ENCODE peak calls at places on chromosomes 2 and 18, in seven cellular contexts. C is upper lobe of left lung, G is GM23338, Q is GM12878, L is lower lobe of right lung, N is heart left ventricle, M is A549. E is an unnamed sample.

GRCh38 chr2:58039170-58039611 is 7.4 kb upstream of the VRK2 start:
- ATAC-seq in C (peak), G (no peak), Q (peak), L (no peak), N (peak), M (no peak), E (no peak)

GRCh38 chr18:10444314-10445006 is 10.0 kb upstream of the APCDD1 start:
- ATAC-seq in C (no peak), G (no peak), Q (no peak), L (no peak), N (no peak), M (no peak), E (no peak)

GRCh38 chr18:75408554-75409506 is 18.7 kb downstream of the SMIM21 start:
- ATAC-seq in C (peak), G (no peak), Q (no peak), L (no peak), N (peak), M (peak), E (no peak)

GRCh38 chr18:58216071-58216471 is 172.0 kb downstream of the NEDD4L start:
- ATAC-seq in C (no peak), G (peak), Q (peak), L (peak), N (peak), M (peak), E (no peak)

GRCh38 chr18:31410716-31411483 is 34.3 kb downstream of the DSG4 start:
- ATAC-seq in C (no peak), G (peak), Q (no peak), L (no peak), N (no peak), M (no peak), E (no peak)

GRCh38 chr2:239605976-239606375 is 205.2 kb upstream of the HDAC4 start:
- ATAC-seq in C (peak), G (no peak), Q (no peak), L (no peak), N (no peak), M (no peak), E (no peak)

GRCh38 chr2:71710805-71711469 is 257.6 kb downstream of the DYSF start:
- ATAC-seq in C (peak), G (no peak), Q (no peak), L (no peak), N (no peak), M (no peak), E (peak)

GRCh38 chr18:22182884-22183610 is 13.7 kb downstream of the GATA6 start:
- ATAC-seq in C (no peak), G (no peak), Q (no peak), L (no peak), N (no peak), M (no peak), E (no peak)

GRCh38 chr2:10393648-10393982 is 54.5 kb downstream of the ODC1 start:
- ATAC-seq in C (no peak), G (peak), Q (no peak), L (no peak), N (no peak), M (no peak), E (no peak)

GRCh38 chr2:219142329-219142728 is 18.3 kb downstream of the NHEJ1 start:
- ATAC-seq in C (no peak), G (no peak), Q (no peak), L (peak), N (no peak), M (peak), E (no peak)

GRCh38 chr18:13158428-13158827 is 60.1 kb upstream of the LDLRAD4 start:
- ATAC-seq in C (no peak), G (no peak), Q (no peak), L (no peak), N (no peak), M (no peak), E (no peak)

GRCh38 chr2:230893338-230893737 is 28.6 kb downstream of the ITM2C start:
- ATAC-seq in C (no peak), G (peak), Q (peak), L (no peak), N (no peak), M (no peak), E (no peak)

GRCh38 chr18:44526705-44527415 is 153.8 kb upstream of the SETBP1 start:
- ATAC-seq in C (no peak), G (no peak), Q (peak), L (no peak), N (no peak), M (no peak), E (no peak)

GRCh38 chr2:46977899-46978298 is 62.3 kb upstream of the MCFD2 start:
- ATAC-seq in C (peak), G (no peak), Q (peak), L (peak), N (peak), M (no peak), E (peak)

GRCh38 chr2:102050854-102051391 is 59.2 kb downstream of the IL1R2 start:
- ATAC-seq in C (peak), G (no peak), Q (peak), L (peak), N (peak), M (no peak), E (peak)

DNA sequence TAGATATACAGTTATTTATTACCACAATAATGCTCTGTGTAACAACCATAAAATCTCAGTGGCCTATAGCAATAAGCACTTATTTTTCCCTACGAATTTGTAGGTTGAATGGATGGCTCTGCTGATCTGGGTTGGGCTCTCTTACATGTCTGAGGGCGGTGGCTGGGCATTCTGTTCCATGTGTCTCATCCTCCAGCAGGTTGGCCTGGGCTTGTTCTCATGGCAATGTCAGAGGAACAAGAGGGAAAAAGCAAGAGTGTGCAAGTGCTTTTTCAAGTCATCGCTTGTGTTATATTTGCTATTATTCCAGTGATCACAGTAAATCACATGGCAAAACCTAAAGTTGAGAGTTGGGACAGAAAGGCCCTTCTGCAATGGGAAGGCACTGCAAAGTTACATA is 30.4 kb upstream of the MYO3B start:
- ATAC-seq in C (no peak), G (no peak), Q (no peak), L (no peak), N (no peak), M (no peak), E (no peak)
- H3K27ac ChIP-seq in C (no peak), G (no peak), Q (no peak), L (no peak), N (no peak), M (no peak), E (no peak)

DNA sequence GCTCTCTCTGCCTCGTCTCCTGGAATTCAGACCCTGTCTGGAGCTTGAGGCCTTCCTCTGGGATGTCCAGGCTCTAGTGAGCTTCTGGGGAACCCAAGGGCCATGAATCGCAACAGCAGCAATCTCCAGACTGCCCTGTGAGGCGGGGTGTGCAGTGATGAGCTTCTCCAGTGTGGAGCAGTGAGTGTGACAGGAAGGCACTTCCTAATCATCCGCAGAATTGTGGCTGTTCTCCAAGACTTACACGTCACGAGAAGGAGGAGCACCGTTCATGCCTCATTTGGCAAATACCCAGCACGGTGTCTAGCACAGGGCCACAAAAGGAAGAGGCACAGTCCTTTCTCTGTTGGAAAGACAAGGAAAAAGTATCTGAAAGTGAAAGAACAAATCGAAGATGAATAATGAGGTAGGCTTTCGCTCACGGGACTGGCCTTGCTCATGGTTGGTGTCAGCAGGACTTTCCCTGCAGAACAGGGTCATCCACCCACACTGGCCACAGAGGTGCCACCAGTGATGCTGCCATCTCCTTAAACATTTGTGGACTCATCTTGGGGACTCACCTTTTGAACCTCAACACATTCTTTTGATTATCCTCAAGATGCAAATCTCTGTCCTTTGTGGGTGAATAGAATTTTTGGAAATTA is 125.1 kb upstream of the HAAO start:
- ATAC-seq in C (peak), G (no peak), Q (peak), L (peak), N (peak), M (no peak), E (peak)
- H3K27ac ChIP-seq in C (peak), G (no peak), Q (no peak), L (peak), N (peak), M (no peak), E (peak)

GRCh38 chr18:47407736-47408135 is 156.3 kb upstream of the SKOR2 start:
- ATAC-seq in C (no peak), G (no peak), Q (no peak), L (no peak), N (no peak), M (no peak), E (no peak)

GRCh38 chr18:47409519-47409918 is 158.1 kb upstream of the SKOR2 start:
- ATAC-seq in C (no peak), G (no peak), Q (no peak), L (no peak), N (no peak), M (no peak), E (no peak)

GRCh38 chr18:47403949-47404348 is 152.5 kb upstream of the SKOR2 start:
- ATAC-seq in C (no peak), G (no peak), Q (no peak), L (no peak), N (no peak), M (no peak), E (no peak)

GRCh38 chr18:47410139-47410538 is 158.7 kb upstream of the SKOR2 start:
- ATAC-seq in C (no peak), G (no peak), Q (no peak), L (no peak), N (no peak), M (no peak), E (no peak)

GRCh38 chr18:47404845-47405244 is 153.4 kb upstream of the SKOR2 start:
- ATAC-seq in C (no peak), G (peak), Q (no peak), L (no peak), N (no peak), M (no peak), E (no peak)
- H3K27ac ChIP-seq in C (no peak), G (no peak), Q (no peak), L (no peak), N (no peak), M (no peak), E (no peak)

DNA sequence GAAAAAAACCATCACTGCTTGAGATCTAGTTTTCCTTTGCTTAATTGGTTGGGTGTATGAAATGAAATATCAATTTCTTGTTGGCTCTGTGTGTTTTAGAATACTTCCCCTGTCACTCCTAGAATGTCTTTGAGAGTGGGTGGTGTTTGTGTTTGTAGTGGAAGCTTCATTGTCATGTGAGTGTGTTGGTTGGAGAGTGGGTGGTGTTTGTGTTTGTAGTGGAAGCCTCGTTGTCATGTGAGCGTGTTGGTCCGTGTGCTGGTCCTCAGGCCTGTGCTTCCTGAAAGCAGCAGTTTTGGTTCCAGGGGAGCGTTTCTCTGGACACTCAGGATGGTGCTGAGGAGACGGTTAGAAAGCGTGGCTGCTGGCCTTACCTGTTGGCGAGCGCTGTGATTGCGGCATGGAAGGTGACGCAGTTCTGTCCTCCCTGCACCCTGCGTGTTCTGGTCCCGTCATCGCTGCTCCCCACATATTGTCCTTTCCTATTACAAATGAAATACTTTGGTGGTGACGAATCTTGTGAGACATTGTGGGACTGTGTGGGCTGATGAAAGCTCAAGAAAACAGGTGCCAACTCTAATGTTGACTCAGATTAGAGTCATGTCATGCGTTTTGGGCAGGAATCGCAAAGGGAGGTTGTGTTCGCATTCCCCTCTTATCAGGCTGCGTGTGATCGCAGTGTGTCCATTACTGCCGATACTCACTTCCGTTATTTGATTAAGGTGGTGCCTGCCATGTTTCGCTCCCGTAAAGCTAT is 12.5 kb downstream of the ASB1 start:
- ATAC-seq in C (peak), G (no peak), Q (no peak), L (peak), N (peak), M (peak), E (peak)
- H3K27ac ChIP-seq in C (no peak), G (no peak), Q (no peak), L (peak), N (peak), M (peak), E (no peak)

DNA sequence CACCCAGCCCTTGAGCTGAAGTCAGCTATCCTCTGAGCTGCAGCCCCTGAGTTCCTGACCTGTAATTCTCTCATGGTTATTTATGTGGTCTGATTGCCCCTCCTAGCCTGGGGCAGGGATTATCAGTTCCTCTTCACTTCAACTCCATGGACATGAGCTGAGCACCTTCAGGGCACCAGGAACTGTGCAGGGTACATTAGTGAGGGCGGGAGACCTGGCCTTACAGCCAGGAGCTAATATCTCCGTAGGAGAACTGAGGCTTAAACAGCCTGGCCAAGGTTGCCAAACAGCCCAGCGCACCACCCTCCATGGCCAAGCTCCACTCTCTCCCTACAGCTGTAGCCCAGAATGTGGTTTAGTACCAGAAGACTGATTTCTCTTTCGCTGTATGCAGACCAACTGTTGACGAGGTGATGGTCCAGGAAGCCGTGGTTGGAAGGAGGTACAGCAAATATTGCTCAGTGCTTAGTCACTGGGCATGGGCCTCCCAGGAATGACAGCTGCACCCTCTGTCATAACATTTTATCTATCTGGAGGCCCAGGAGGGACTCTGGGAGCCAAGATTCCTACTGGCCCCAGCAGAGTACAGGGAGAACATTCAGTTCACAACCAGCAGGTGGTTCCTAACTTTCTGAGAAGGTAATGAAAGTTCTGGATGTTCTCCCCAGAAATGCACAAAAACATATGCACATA is 228.7 kb upstream of the SIX2 start:
- ATAC-seq in C (peak), G (no peak), Q (no peak), L (peak), N (peak), M (peak), E (peak)
- H3K27ac ChIP-seq in C (no peak), G (no peak), Q (no peak), L (no peak), N (no peak), M (peak), E (no peak)

DNA sequence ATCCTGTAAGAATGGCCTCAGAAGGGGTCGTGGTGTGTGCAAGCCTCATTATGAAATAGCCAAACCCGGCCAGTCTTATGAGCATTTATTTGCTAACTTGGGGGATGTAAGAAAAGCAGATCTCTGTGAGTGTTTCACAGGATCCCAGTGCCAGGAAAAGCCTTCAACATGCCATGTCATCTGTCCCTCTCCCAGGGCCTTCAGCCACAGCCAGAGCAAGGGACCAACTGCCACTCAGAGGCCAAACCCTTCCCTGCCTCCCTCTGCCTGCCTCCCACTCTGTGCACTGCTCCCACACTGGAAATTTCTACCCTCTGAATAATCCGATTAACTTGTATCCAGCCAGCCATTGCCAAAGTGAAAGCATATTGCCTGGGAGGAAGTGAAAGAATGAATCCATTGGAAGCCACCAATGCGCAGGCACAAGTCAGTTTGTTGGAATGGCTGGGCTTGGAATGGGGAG is 146.8 kb upstream of the NCK2 start:
- ATAC-seq in C (no peak), G (no peak), Q (no peak), L (no peak), N (peak), M (no peak), E (no peak)
- H3K27ac ChIP-seq in C (peak), G (no peak), Q (no peak), L (no peak), N (no peak), M (no peak), E (no peak)

GRCh38 chr2:108585446-108585845 is 51.2 kb downstream of the LIMS1 start:
- ATAC-seq in C (peak), G (no peak), Q (no peak), L (peak), N (no peak), M (no peak), E (no peak)
- H3K27ac ChIP-seq in C (no peak), G (no peak), Q (no peak), L (no peak), N (no peak), M (no peak), E (no peak)

E was measured in gastroesophageal sphincter.